ENCODE peak calls at places on chromosomes 4 and X, in four cellular contexts. One of them, this sample, is unnamed.

GRCh38 chr4:187908079-187908501 is 87.5 kb upstream of the ZFP42 start:
- DNase-seq in gastrocnemius medialis: no peak
- DNase-seq in AG04450: peak
- DNase-seq in WERI-Rb-1: no peak
- DNase-seq in this sample: no peak

GRCh38 chrX:57929373-57929772 is 19.1 kb upstream of the ZXDA start:
- DNase-seq in WERI-Rb-1: no peak
- DNase-seq in gastrocnemius medialis: no peak
- DNase-seq in AG04450: no peak
- DNase-seq in this sample: no peak

GRCh38 chr4:101458473-101458872 is 111.1 kb upstream of the PPP3CA start:
- DNase-seq in AG04450: no peak
- DNase-seq in gastrocnemius medialis: no peak
- DNase-seq in WERI-Rb-1: no peak
- DNase-seq in this sample: no peak

GRCh38 chr4:47490550-47490949 is 5.5 kb downstream of the ATP10D start:
- DNase-seq in WERI-Rb-1: peak
- DNase-seq in AG04450: no peak
- DNase-seq in gastrocnemius medialis: no peak
- DNase-seq in this sample: no peak

GRCh38 chr4:182801626-182802025 is 115.6 kb downstream of the DCTD start:
- DNase-seq in gastrocnemius medialis: no peak
- DNase-seq in WERI-Rb-1: no peak
- DNase-seq in AG04450: no peak
- DNase-seq in this sample: no peak

GRCh38 chr4:113561092-113561491 is 200.4 kb downstream of the CAMK2D start:
- DNase-seq in gastrocnemius medialis: no peak
- DNase-seq in AG04450: no peak
- DNase-seq in WERI-Rb-1: peak
- DNase-seq in this sample: no peak

GRCh38 chrX:39336709-39337294 is 535.5 kb downstream of the MID1IP1 start:
- DNase-seq in AG04450: no peak
- DNase-seq in gastrocnemius medialis: peak
- DNase-seq in WERI-Rb-1: peak
- DNase-seq in this sample: no peak

GRCh38 chr4:185847352-185848078 is 35.5 kb upstream of the SORBS2 start:
- DNase-seq in gastrocnemius medialis: no peak
- DNase-seq in WERI-Rb-1: peak
- DNase-seq in AG04450: no peak
- DNase-seq in this sample: no peak

GRCh38 chr4:10032625-10033024 is 11.3 kb upstream of the SLC2A9 start:
- DNase-seq in gastrocnemius medialis: peak
- DNase-seq in WERI-Rb-1: no peak
- DNase-seq in AG04450: no peak
- DNase-seq in this sample: no peak

GRCh38 chr4:41305486-41305885 is 48.8 kb downstream of the UCHL1 start:
- DNase-seq in WERI-Rb-1: peak
- DNase-seq in gastrocnemius medialis: no peak
- DNase-seq in AG04450: no peak
- DNase-seq in this sample: no peak

GRCh38 chrX:666762-667161 is 36.2 kb downstream of the SHOX start:
- DNase-seq in gastrocnemius medialis: no peak
- DNase-seq in WERI-Rb-1: no peak
- DNase-seq in AG04450: no peak
- DNase-seq in this sample: no peak

GRCh38 chrX:30938295-30938694 is 49.2 kb upstream of the TAB3 start:
- DNase-seq in AG04450: no peak
- DNase-seq in WERI-Rb-1: no peak
- DNase-seq in gastrocnemius medialis: no peak
- DNase-seq in this sample: no peak

GRCh38 chrX:133448512-133449076 is 33.3 kb upstream of the GPC4 start:
- DNase-seq in AG04450: no peak
- DNase-seq in gastrocnemius medialis: no peak
- DNase-seq in WERI-Rb-1: no peak
- DNase-seq in this sample: no peak

GRCh38 chr4:103018391-103019318 is 850 bp downstream of the SLC9B1 start:
- DNase-seq in AG04450: no peak
- DNase-seq in WERI-Rb-1: peak
- DNase-seq in gastrocnemius medialis: peak
- DNase-seq in this sample: peak

GRCh38 chr4:153362184-153362583 is 17.7 kb downstream of the MND1 start:
- DNase-seq in WERI-Rb-1: no peak
- DNase-seq in AG04450: no peak
- DNase-seq in gastrocnemius medialis: no peak
- DNase-seq in this sample: no peak

GRCh38 chr4:112847781-112848180 is 201.7 kb upstream of the ANK2 start:
- DNase-seq in gastrocnemius medialis: no peak
- DNase-seq in AG04450: no peak
- DNase-seq in WERI-Rb-1: no peak
- DNase-seq in this sample: no peak

GRCh38 chrX:24241822-24242648 is 71.8 kb downstream of the SUPT20HL2 start:
- DNase-seq in WERI-Rb-1: no peak
- DNase-seq in gastrocnemius medialis: peak
- DNase-seq in AG04450: no peak
- DNase-seq in this sample: no peak
- TF ChIP-seq CTCF in WERI-Rb-1: peak
- TF ChIP-seq CTCF in gastrocnemius medialis: no peak
- TF ChIP-seq CTCF in AG04450: peak
- TF ChIP-seq CTCF in this sample: peak

GRCh38 chr4:84221704-84222103 is 277.4 kb downstream of the NKX6-1 start:
- DNase-seq in AG04450: no peak
- DNase-seq in gastrocnemius medialis: no peak
- DNase-seq in WERI-Rb-1: no peak
- DNase-seq in this sample: no peak
- TF ChIP-seq CTCF in AG04450: no peak
- TF ChIP-seq CTCF in gastrocnemius medialis: no peak
- TF ChIP-seq CTCF in WERI-Rb-1: no peak
- TF ChIP-seq CTCF in this sample: no peak

GRCh38 chrX:139967300-139967699 is 2.0 kb upstream of the CXorf66 start:
- DNase-seq in AG04450: no peak
- DNase-seq in gastrocnemius medialis: no peak
- DNase-seq in WERI-Rb-1: no peak
- DNase-seq in this sample: no peak
- TF ChIP-seq CTCF in AG04450: peak
- TF ChIP-seq CTCF in gastrocnemius medialis: no peak
- TF ChIP-seq CTCF in WERI-Rb-1: peak
- TF ChIP-seq CTCF in this sample: no peak

GRCh38 chrX:130025256-130025655 is 42.8 kb downstream of the BCORL1 start:
- DNase-seq in WERI-Rb-1: no peak
- DNase-seq in gastrocnemius medialis: no peak
- DNase-seq in AG04450: no peak
- DNase-seq in this sample: no peak
- TF ChIP-seq CTCF in WERI-Rb-1: peak
- TF ChIP-seq CTCF in gastrocnemius medialis: no peak
- TF ChIP-seq CTCF in AG04450: no peak
- TF ChIP-seq CTCF in this sample: no peak

GRCh38 chr4:141375855-141376254 is 155.2 kb downstream of the ZNF330 start:
- DNase-seq in WERI-Rb-1: no peak
- DNase-seq in gastrocnemius medialis: no peak
- DNase-seq in AG04450: peak
- DNase-seq in this sample: no peak
- TF ChIP-seq CTCF in WERI-Rb-1: peak
- TF ChIP-seq CTCF in gastrocnemius medialis: no peak
- TF ChIP-seq CTCF in AG04450: peak
- TF ChIP-seq CTCF in this sample: no peak

DNA sequence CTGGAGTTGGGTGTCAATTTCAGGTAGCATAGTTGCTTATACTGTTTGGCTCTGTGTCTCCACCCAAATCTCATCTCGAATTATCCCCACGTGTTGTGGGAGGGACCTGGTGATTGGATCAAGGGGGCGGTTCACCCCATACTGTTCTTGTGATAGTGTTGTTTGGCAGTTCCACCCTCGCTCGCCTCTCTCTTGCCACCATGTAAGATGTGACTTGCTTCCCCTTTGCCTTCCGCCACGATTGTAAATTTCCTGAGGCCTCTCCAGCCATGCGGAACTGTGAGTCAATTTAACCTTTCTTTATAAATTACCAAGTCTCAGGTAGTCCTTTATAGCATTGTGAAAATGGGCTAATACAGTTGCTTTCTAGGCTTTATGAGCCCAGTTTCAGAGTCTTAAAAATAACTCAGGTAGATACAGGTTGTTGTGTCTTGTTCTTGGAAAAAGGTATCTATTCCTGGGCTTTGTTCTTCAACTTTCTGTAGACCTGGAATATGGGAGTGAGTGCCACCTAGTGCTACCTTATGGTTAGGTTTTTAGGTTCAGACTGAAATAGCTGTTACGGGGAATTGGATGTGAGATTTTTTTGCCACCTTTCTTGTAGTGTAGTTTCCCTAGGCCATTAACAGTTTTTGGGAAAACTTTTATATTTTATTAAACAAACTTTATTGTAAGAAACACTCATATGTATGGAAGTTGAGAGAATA is 15.6 kb downstream of the PGK1 start:
- DNase-seq in WERI-Rb-1: no peak
- DNase-seq in gastrocnemius medialis: no peak
- DNase-seq in AG04450: no peak
- DNase-seq in this sample: no peak
- TF ChIP-seq CTCF in WERI-Rb-1: peak
- TF ChIP-seq CTCF in gastrocnemius medialis: no peak
- TF ChIP-seq CTCF in AG04450: peak
- TF ChIP-seq CTCF in this sample: no peak

DNA sequence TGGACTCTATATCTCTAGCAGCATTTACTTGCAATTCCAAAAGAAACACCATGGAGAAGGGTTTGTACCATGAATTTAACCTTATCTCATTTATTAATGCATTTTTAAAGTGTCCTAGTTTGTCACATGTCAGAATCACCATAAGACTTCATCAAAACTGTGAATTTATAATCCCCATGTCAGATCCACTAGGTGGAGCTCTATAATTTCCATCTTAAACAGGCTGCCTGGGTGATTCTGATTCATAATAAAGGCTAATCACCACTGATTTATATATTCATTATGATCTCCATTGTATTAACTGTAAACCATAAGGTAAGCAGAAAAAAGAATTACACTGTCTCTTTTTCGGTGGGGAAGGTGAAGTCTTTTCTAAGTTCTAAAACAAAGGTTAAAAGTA is 4.0 kb downstream of the TCEAL2 start:
- DNase-seq in WERI-Rb-1: no peak
- DNase-seq in AG04450: no peak
- DNase-seq in gastrocnemius medialis: no peak
- DNase-seq in this sample: no peak
- TF ChIP-seq CTCF in WERI-Rb-1: no peak
- TF ChIP-seq CTCF in AG04450: peak
- TF ChIP-seq CTCF in gastrocnemius medialis: no peak
- TF ChIP-seq CTCF in this sample: peak

GRCh38 chr4:147933316-147933715 is 201.4 kb downstream of the ARHGAP10 start:
- DNase-seq in gastrocnemius medialis: peak
- DNase-seq in WERI-Rb-1: peak
- DNase-seq in AG04450: no peak
- DNase-seq in this sample: no peak
- TF ChIP-seq CTCF in gastrocnemius medialis: peak
- TF ChIP-seq CTCF in WERI-Rb-1: peak
- TF ChIP-seq CTCF in AG04450: peak
- TF ChIP-seq CTCF in this sample: peak

GRCh38 chr4:8909548-8909947 is 37.9 kb upstream of the HMX1 start:
- DNase-seq in gastrocnemius medialis: no peak
- DNase-seq in AG04450: no peak
- DNase-seq in WERI-Rb-1: no peak
- DNase-seq in this sample: no peak

GRCh38 chr4:8912089-8912455 is 40.4 kb upstream of the HMX1 start:
- DNase-seq in AG04450: no peak
- DNase-seq in gastrocnemius medialis: no peak
- DNase-seq in WERI-Rb-1: no peak
- DNase-seq in this sample: no peak

GRCh38 chr4:8911311-8912088 is 39.9 kb upstream of the HMX1 start:
- DNase-seq in WERI-Rb-1: peak
- DNase-seq in AG04450: no peak
- DNase-seq in gastrocnemius medialis: no peak
- DNase-seq in this sample: no peak

GRCh38 chr4:8910822-8911310 is 39.2 kb upstream of the HMX1 start:
- DNase-seq in WERI-Rb-1: peak
- DNase-seq in AG04450: no peak
- DNase-seq in gastrocnemius medialis: no peak
- DNase-seq in this sample: peak

GRCh38 chr4:8910100-8910821 is 38.6 kb upstream of the HMX1 start:
- DNase-seq in AG04450: no peak
- DNase-seq in gastrocnemius medialis: no peak
- DNase-seq in WERI-Rb-1: peak
- DNase-seq in this sample: no peak
- TF ChIP-seq CTCF in AG04450: no peak
- TF ChIP-seq CTCF in gastrocnemius medialis: no peak
- TF ChIP-seq CTCF in WERI-Rb-1: no peak
- TF ChIP-seq CTCF in this sample: no peak